ENCODE peak calls at places on chromosome 14, in four cellular contexts. V is AG10803, Z is coronary artery, Q is A549. H is an unnamed sample.

GRCh38 chr14:100278702-100279101 is 27.5 kb downstream of the SLC25A29 start:
- DNase-seq in Q (no peak), Z (no peak), V (peak; percentile 76), H (peak; percentile 85)

GRCh38 chr14:39038542-39038941 is 64.5 kb downstream of the SEC23A start:
- DNase-seq in V (no peak), Q (no peak), Z (no peak), H (no peak)

GRCh38 chr14:104827173-104828055 is 26.5 kb downstream of the ZBTB42 start:
- DNase-seq in V (peak; percentile 24), Q (peak; percentile 76), Z (no peak), H (peak; percentile 50)

GRCh38 chr14:57617510-57617909 is 123.9 kb upstream of the CCDC198 start:
- DNase-seq in Z (no peak), Q (no peak), V (no peak), H (no peak)

GRCh38 chr14:91396959-91397815 is 20.4 kb downstream of the CCDC88C start:
- DNase-seq in Q (no peak), V (no peak), Z (no peak), H (no peak)

GRCh38 chr14:81927069-81927468 is 393.4 kb upstream of the SEL1L start:
- DNase-seq in V (no peak), Z (no peak), Q (no peak), H (no peak)

GRCh38 chr14:22598896-22599244 is 770 bp downstream of the ABHD4 start:
- DNase-seq in Z (no peak), Q (peak; percentile 70), V (peak; percentile 60), H (peak; percentile 78)

GRCh38 chr14:94903338-94903737 is 133.4 kb upstream of the GSC start:
- DNase-seq in Q (no peak), V (no peak), Z (peak; percentile 70), H (no peak)

GRCh38 chr14:23173796-23174195 is 9.7 kb downstream of the SLC7A8 start:
- DNase-seq in Q (no peak), Z (no peak), V (no peak), H (no peak)

GRCh38 chr14:71594828-71595227 is 337.4 kb upstream of the RGS6 start:
- DNase-seq in Q (no peak), V (peak; percentile 26), Z (no peak), H (peak; percentile 65)

GRCh38 chr14:70018713-70019201 is 139.5 kb downstream of the SMOC1 start:
- DNase-seq in Z (no peak), Q (no peak), V (peak; percentile 28), H (peak; percentile 90)

GRCh38 chr14:88614218-88614907 is 51.5 kb downstream of the ZC3H14 start:
- DNase-seq in V (peak; percentile 70), Z (no peak), Q (no peak), H (peak; percentile 81)

GRCh38 chr14:83309211-83309610 is 1775.6 kb upstream of the SEL1L start:
- DNase-seq in Z (no peak), V (no peak), Q (no peak), H (no peak)

GRCh38 chr14:92886337-92886736 is 36.6 kb upstream of the CHGA start:
- DNase-seq in Z (no peak), V (no peak), Q (no peak), H (no peak)

GRCh38 chr14:24398298-24398942 is 383 bp upstream of the NYNRIN start:
- DNase-seq in Q (no peak), V (no peak), Z (no peak), H (peak; percentile 34)

GRCh38 chr14:97021571-97022171 is 224.5 kb downstream of the VRK1 start:
- DNase-seq in Q (peak; percentile 33), Z (no peak), V (no peak), H (no peak)

GRCh38 chr14:104984056-104984894 is 1.3 kb upstream of the CLBA1 start:
- DNase-seq in Q (no peak), Z (no peak), V (no peak), H (no peak)

GRCh38 chr14:79967001-79967400 is 244.3 kb downstream of the DIO2 start:
- DNase-seq in Z (no peak), Q (no peak), V (no peak), H (peak; percentile 46)

GRCh38 chr14:101467181-101467926 is 93.9 kb upstream of the DIO3 start:
- DNase-seq in Z (peak; percentile 69), V (no peak), Q (no peak), H (no peak)

GRCh38 chr14:81533212-81533535 is 479 bp downstream of the SEL1L start:
- DNase-seq in Q (no peak), V (no peak), Z (no peak), H (no peak)

GRCh38 chr14:78164226-78164853 is 5.8 kb upstream of the NRXN3 start:
- DNase-seq in V (no peak), Z (no peak), Q (peak; percentile 48), H (peak; percentile 8)

GRCh38 chr14:35402323-35403084 is 2.0 kb downstream of the NFKBIA start:
- DNase-seq in Z (no peak), V (no peak), Q (no peak), H (peak; percentile 65)

GRCh38 chr14:98711453-98711852 is 560.5 kb downstream of the BCL11B start:
- DNase-seq in V (no peak), Z (no peak), Q (no peak), H (no peak)

GRCh38 chr14:65043893-65044595 is 57.3 kb downstream of the FNTB start:
- DNase-seq in Z (no peak), Q (no peak), V (no peak), H (no peak)

GRCh38 chr14:69101331-69101826 is 51.5 kb downstream of the DCAF5 start:
- DNase-seq in Z (no peak), V (peak; percentile 94), Q (peak; percentile 76), H (peak; percentile 93)

GRCh38 chr14:79510659-79511058 is 700.6 kb downstream of the DIO2 start:
- DNase-seq in Q (peak; percentile 4), V (peak; percentile 56), Z (no peak), H (peak; percentile 96)

GRCh38 chr14:21001218-21001617 is 2.1 kb downstream of the SLC39A2 start:
- DNase-seq in Z (no peak), V (no peak), Q (no peak), H (no peak)

GRCh38 chr14:85234626-85235025 is 295.3 kb upstream of the FLRT2 start:
- DNase-seq in Z (no peak), V (no peak), Q (peak; percentile 26), H (no peak)

GRCh38 chr14:29671034-29671433 is 256.6 kb downstream of the PRKD1 start:
- DNase-seq in Q (no peak), Z (no peak), V (peak; percentile 88), H (peak; percentile 75)

GRCh38 chr14:91473046-91473445 is 37.1 kb downstream of the PPP4R3A start:
- DNase-seq in Q (no peak), Z (no peak), V (no peak), H (no peak)

GRCh38 chr14:22780105-22780679 is 13.7 kb downstream of the OXA1L start:
- DNase-seq in Z (no peak), Q (no peak), V (no peak), H (peak; percentile 27)

GRCh38 chr14:104151546-104152245 is 13.3 kb downstream of the KIF26A start:
- DNase-seq in Q (no peak), Z (no peak), V (no peak), H (no peak)

GRCh38 chr14:92906420-92906819 is 16.5 kb upstream of the CHGA start:
- DNase-seq in Z (no peak), V (no peak), Q (no peak), H (no peak)

GRCh38 chr14:65910108-65910507 is 497.6 kb downstream of the FUT8 start:
- DNase-seq in Q (peak; percentile 35), Z (no peak), V (peak; percentile 73), H (peak; percentile 36)

GRCh38 chr14:60655898-60656754 is 6.8 kb upstream of the SIX1 start:
- DNase-seq in V (no peak), Q (no peak), Z (no peak), H (no peak)

GRCh38 chr14:36667679-36668078 is 6.0 kb downstream of the PAX9 start:
- DNase-seq in Z (no peak), V (no peak), Q (no peak), H (no peak)
- H3K4me3 ChIP-seq in Z (no peak overlapping the region), V (no peak overlapping the region), Q (no peak overlapping the region), H (no peak overlapping the region)

DNA sequence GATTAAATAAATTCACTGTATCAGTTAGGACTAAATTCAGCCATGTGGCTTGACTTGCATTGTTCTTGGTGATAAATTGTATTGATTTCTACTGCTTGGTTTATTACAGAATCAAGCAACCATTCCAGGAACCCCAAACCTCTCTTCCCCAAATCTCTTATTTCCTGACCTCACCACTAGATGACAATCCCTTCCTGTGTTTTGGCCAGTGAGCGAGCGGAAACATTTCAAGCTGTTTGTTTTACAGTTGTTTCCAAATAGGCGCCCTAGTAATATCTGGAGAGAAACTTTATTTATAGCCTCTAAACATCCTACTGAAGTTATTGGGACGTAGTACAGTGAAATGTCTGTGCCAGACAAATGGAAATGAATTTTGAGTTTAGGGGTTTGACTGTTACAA is 161.1 kb downstream of the SNAPC1 start:
- DNase-seq in Z (no peak), V (peak; percentile 56), Q (no peak), H (peak; percentile 36)
- TF ChIP-seq CTCF in Z (no peak), V (peak; percentile 74), Q (no peak), H (peak; percentile 51)

DNA sequence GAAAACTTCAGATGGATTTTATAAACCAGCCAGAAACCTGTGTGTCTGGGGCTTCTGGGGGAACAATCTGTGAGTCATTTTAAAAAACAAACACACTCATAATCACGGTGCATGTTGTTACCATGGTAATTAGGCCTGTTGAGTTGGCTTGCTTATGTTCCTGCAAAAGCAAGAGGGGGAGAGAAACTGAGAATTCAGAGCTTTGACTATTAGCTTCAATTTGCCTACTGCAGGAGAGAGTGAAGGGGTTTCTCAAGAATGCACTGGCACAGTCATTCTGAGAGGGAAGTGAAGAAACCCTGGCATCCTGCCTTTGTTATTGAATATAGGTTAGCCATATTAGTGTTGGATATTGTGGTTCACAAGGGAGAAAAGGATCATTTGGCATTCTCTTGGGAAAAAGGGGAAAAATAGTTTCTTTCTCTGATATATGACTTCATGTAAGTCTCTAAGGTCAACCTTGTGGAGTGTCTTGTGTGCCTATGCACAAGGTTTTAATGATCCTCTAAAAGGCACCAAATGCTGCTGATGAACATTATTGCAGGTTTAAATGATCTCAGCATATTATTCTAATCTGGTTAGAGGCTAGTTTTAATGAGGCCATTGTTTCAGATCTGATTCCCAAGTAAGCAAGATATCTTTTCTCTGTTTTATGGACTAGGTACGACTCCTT is 12.9 kb downstream of the GNG2 start:
- DNase-seq in Z (no peak), V (peak; percentile 97), Q (peak; percentile 86), H (peak; percentile 97)
- H3K4me3 ChIP-seq in Z (no peak overlapping the region), V (no peak overlapping the region), Q (no peak overlapping the region), H (no peak overlapping the region)

GRCh38 chr14:26163761-26164160 is 434.1 kb downstream of the NOVA1 start:
- DNase-seq in Z (no peak), V (peak; percentile 49), Q (peak; percentile 28), H (peak; percentile 73)
- TF ChIP-seq CTCF in Z (no peak), V (peak; percentile 67), Q (no peak), H (peak; percentile 72)

GRCh38 chr14:54568821-54569591 is 2.1 kb downstream of the SAMD4A start:
- DNase-seq in V (peak; percentile 40), Q (no peak), Z (peak; percentile 79), H (peak; percentile 57)
- H3K4me3 ChIP-seq in V (peak overlapping the region; percentile 83), Q (no peak overlapping the region), Z (peak overlapping the region; percentile 91), H (peak overlapping the region; percentile 77)

DNA sequence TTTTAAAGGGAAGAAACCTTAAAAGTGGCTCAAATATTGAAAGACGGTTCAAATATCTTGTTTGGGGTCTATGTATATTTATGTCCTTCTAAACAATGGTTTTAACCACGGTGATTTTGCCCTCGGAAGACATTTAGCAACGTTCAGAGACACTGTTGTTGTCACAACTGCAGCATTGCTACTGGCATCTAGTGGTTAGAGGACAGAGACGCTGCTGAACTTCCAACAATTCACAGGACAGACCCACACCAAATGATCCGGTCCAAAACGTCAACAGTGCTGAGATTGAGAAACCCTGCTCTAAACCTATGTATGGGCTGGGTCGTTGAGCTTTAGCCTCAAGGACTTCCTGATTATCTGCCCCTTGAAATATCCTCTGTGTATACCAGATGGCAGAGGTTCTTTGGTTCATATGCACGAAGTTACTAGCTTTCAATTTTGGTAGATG is 1.7 kb downstream of the ANGEL1 start:
- DNase-seq in V (peak; percentile 47), Q (peak; percentile 37), Z (no peak), H (peak; percentile 54)
- TF ChIP-seq CTCF in V (peak; percentile 75), Q (peak; percentile 49), Z (no peak), H (peak; percentile 74)